ENCODE peak calls at places on chromosome 10, in six cellular contexts. One of them, this sample, is unnamed.

GRCh38 chr10:102713814-102714620 is at the start of gene ARL3:
- DNase-seq in sigmoid colon: peak; percentile 99
- DNase-seq in uterus: peak; percentile 97
- DNase-seq in lower lobe of right lung: peak; percentile 99
- DNase-seq in heart left ventricle: peak; percentile 99
- DNase-seq in endothelial cell of umbilical vein: peak; percentile 99
- DNase-seq in this sample: peak; percentile 100

GRCh38 chr10:1551636-1552338 is 185.5 kb downstream of the ADARB2 start:
- DNase-seq in sigmoid colon: peak; percentile 50
- DNase-seq in uterus: no peak
- DNase-seq in lower lobe of right lung: no peak
- DNase-seq in heart left ventricle: no peak
- DNase-seq in endothelial cell of umbilical vein: no peak
- DNase-seq in this sample: peak; percentile 63

GRCh38 chr10:15254808-15255655 is 86.5 kb upstream of the NMT2 start:
- DNase-seq in sigmoid colon: no peak
- DNase-seq in uterus: no peak
- DNase-seq in lower lobe of right lung: no peak
- DNase-seq in heart left ventricle: peak; percentile 38
- DNase-seq in endothelial cell of umbilical vein: no peak
- DNase-seq in this sample: no peak

GRCh38 chr10:43394868-43395267 is 14.1 kb downstream of the HNRNPF start:
- DNase-seq in sigmoid colon: peak; percentile 53
- DNase-seq in uterus: no peak
- DNase-seq in lower lobe of right lung: no peak
- DNase-seq in heart left ventricle: no peak
- DNase-seq in endothelial cell of umbilical vein: no peak
- DNase-seq in this sample: no peak

GRCh38 chr10:35876248-35876647 is 234.2 kb upstream of the FZD8 start:
- DNase-seq in sigmoid colon: no peak
- DNase-seq in uterus: no peak
- DNase-seq in lower lobe of right lung: no peak
- DNase-seq in heart left ventricle: no peak
- DNase-seq in endothelial cell of umbilical vein: no peak
- DNase-seq in this sample: no peak

GRCh38 chr10:74991435-74991834 is 120.0 kb upstream of the SAMD8 start:
- DNase-seq in sigmoid colon: no peak
- DNase-seq in uterus: no peak
- DNase-seq in lower lobe of right lung: no peak
- DNase-seq in heart left ventricle: no peak
- DNase-seq in endothelial cell of umbilical vein: no peak
- DNase-seq in this sample: no peak

GRCh38 chr10:33428706-33429105 is 94.2 kb upstream of the NRP1 start:
- DNase-seq in sigmoid colon: no peak
- DNase-seq in uterus: no peak
- DNase-seq in lower lobe of right lung: no peak
- DNase-seq in heart left ventricle: no peak
- DNase-seq in endothelial cell of umbilical vein: no peak
- DNase-seq in this sample: no peak

GRCh38 chr10:6091630-6092029 is 2.8 kb downstream of the RBM17 start:
- DNase-seq in sigmoid colon: no peak
- DNase-seq in uterus: no peak
- DNase-seq in lower lobe of right lung: no peak
- DNase-seq in heart left ventricle: no peak
- DNase-seq in endothelial cell of umbilical vein: peak; percentile 89
- DNase-seq in this sample: no peak

GRCh38 chr10:5645944-5646617 is 20.3 kb downstream of the ASB13 start:
- DNase-seq in sigmoid colon: no peak
- DNase-seq in uterus: no peak
- DNase-seq in lower lobe of right lung: no peak
- DNase-seq in heart left ventricle: no peak
- DNase-seq in endothelial cell of umbilical vein: no peak
- DNase-seq in this sample: no peak

GRCh38 chr10:101845903-101846302 is 2.3 kb upstream of the KCNIP2 start:
- DNase-seq in sigmoid colon: no peak
- DNase-seq in uterus: no peak
- DNase-seq in lower lobe of right lung: peak; percentile 15
- DNase-seq in heart left ventricle: no peak
- DNase-seq in endothelial cell of umbilical vein: no peak
- DNase-seq in this sample: no peak

GRCh38 chr10:58457761-58458616 is 54.7 kb upstream of the BICC1 start:
- DNase-seq in sigmoid colon: peak; percentile 90
- DNase-seq in uterus: peak; percentile 77
- DNase-seq in lower lobe of right lung: no peak
- DNase-seq in heart left ventricle: peak; percentile 66
- DNase-seq in endothelial cell of umbilical vein: no peak
- DNase-seq in this sample: no peak

GRCh38 chr10:34789993-34790506 is 25.0 kb downstream of the PARD3 start:
- DNase-seq in sigmoid colon: no peak
- DNase-seq in uterus: no peak
- DNase-seq in lower lobe of right lung: no peak
- DNase-seq in heart left ventricle: no peak
- DNase-seq in endothelial cell of umbilical vein: no peak
- DNase-seq in this sample: no peak

GRCh38 chr10:94785211-94785610 is 22.7 kb downstream of the CYP2C19 start:
- DNase-seq in sigmoid colon: no peak
- DNase-seq in uterus: no peak
- DNase-seq in lower lobe of right lung: no peak
- DNase-seq in heart left ventricle: no peak
- DNase-seq in endothelial cell of umbilical vein: no peak
- DNase-seq in this sample: no peak

DNA sequence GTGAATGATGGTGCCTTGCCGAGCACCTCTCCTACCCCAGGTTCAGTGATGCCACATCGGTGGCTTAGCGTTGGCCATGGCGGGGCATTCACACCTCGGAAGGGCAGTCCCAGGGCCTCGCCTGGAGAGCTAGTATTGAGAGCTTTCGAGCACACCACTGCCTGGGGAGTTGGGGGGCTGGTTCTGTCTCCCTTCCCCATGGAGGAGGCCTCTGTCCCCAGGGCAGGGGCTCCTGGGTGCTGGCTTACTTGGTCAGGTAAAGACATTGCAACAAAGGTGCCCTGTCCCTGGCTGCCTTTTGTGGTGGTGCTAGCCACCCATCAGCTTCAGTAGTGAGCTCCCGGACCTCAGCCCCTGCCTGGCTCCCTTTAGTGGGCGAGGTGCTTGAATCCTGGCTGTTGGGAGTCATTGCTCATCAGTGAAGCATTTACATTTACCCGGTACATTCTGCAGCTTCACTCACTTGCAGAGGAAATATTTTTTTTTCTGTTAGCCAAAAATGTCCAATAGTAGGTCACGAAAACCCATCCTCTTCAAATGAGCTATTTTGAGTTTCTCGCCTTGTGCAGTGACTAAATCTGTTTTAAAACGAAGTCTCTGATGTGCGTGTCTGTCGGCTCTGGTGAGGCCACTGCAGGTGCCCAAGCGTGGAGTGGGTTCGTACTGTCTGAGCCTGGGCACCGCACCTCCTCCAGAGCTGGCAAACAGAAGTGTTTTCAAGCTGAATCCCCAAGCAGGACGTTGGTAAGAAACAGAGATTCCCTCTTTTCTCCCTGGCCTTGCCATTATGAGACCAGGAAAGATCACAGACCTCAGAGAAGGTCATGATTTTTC is 95.5 kb downstream of the INPP5A start:
- DNase-seq in sigmoid colon: peak; percentile 73
- DNase-seq in uterus: no peak
- DNase-seq in lower lobe of right lung: peak; percentile 33
- DNase-seq in heart left ventricle: peak; percentile 27
- DNase-seq in endothelial cell of umbilical vein: no peak
- DNase-seq in this sample: peak; percentile 25
- TF ChIP-seq CTCF in sigmoid colon: no peak
- TF ChIP-seq CTCF in uterus: no peak
- TF ChIP-seq CTCF in lower lobe of right lung: no peak
- TF ChIP-seq CTCF in heart left ventricle: no peak
- TF ChIP-seq CTCF in endothelial cell of umbilical vein: no peak
- TF ChIP-seq CTCF in this sample: no peak

GRCh38 chr10:91556691-91557529 is 76.0 kb downstream of the PPP1R3C start:
- DNase-seq in sigmoid colon: no peak
- DNase-seq in uterus: no peak
- DNase-seq in lower lobe of right lung: no peak
- DNase-seq in heart left ventricle: no peak
- DNase-seq in endothelial cell of umbilical vein: no peak
- DNase-seq in this sample: no peak
- H3K27me3 ChIP-seq in sigmoid colon: no peaks in the 10 kb centered on the region
- H3K27me3 ChIP-seq in uterus: no peaks in the 10 kb centered on the region
- H3K27me3 ChIP-seq in lower lobe of right lung: no peaks in the 10 kb centered on the region
- H3K27me3 ChIP-seq in heart left ventricle: no peaks in the 10 kb centered on the region
- H3K27me3 ChIP-seq in endothelial cell of umbilical vein: no peaks in the 10 kb centered on the region
- H3K27me3 ChIP-seq in this sample: no peaks in the 10 kb centered on the region

DNA sequence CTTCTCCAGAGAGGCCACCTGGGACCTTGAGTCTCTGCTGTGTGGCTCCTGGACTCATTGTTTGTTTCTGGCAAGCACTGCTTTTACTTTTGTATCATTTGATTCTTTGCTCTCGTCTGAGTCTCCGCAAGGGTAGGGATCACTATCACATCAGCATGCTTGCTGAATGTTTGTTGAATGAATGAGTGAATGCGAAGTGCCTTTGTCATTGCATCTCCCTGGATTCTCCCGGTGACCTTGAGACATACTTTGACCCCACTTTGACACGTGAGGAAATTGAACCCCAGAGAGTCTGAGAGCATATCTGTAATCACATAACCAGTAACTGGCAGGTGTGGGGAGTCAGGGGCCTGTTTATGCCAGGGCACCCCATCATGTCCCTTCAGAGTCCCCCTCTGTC is 92.8 kb downstream of the ZMIZ1 start:
- DNase-seq in sigmoid colon: no peak
- DNase-seq in uterus: no peak
- DNase-seq in lower lobe of right lung: no peak
- DNase-seq in heart left ventricle: no peak
- DNase-seq in endothelial cell of umbilical vein: no peak
- DNase-seq in this sample: no peak
- TF ChIP-seq CTCF in sigmoid colon: no peak
- TF ChIP-seq CTCF in uterus: no peak
- TF ChIP-seq CTCF in lower lobe of right lung: no peak
- TF ChIP-seq CTCF in heart left ventricle: no peak
- TF ChIP-seq CTCF in endothelial cell of umbilical vein: no peak
- TF ChIP-seq CTCF in this sample: no peak

DNA sequence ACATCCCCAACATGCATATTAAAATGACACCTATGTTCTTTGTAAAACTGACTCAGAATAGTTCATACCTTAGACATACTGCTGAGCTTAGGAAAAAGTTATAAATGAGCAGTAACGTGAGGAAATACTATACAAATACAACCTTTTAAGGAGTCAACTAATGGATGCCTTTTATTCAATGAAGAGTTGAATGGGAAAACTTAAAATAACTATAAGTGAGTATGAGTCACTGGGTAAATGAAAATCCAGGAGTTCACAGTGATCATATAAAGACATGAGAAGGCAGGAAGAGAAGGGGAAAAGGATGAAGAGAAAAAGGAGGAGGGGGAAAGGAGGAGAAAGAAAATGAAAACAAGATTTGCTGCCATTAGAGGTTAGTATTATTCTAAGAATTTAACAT is 157.8 kb upstream of the PCDH15 start:
- DNase-seq in sigmoid colon: no peak
- DNase-seq in uterus: no peak
- DNase-seq in lower lobe of right lung: no peak
- DNase-seq in heart left ventricle: no peak
- DNase-seq in endothelial cell of umbilical vein: peak; percentile 5
- DNase-seq in this sample: no peak
- H3K27me3 ChIP-seq in sigmoid colon: no peaks in the 10 kb centered on the region
- H3K27me3 ChIP-seq in uterus: no peaks in the 10 kb centered on the region
- H3K27me3 ChIP-seq in lower lobe of right lung: no peaks in the 10 kb centered on the region
- H3K27me3 ChIP-seq in heart left ventricle: no peaks in the 10 kb centered on the region
- H3K27me3 ChIP-seq in endothelial cell of umbilical vein: no peaks in the 10 kb centered on the region
- H3K27me3 ChIP-seq in this sample: no peaks in the 10 kb centered on the region

DNA sequence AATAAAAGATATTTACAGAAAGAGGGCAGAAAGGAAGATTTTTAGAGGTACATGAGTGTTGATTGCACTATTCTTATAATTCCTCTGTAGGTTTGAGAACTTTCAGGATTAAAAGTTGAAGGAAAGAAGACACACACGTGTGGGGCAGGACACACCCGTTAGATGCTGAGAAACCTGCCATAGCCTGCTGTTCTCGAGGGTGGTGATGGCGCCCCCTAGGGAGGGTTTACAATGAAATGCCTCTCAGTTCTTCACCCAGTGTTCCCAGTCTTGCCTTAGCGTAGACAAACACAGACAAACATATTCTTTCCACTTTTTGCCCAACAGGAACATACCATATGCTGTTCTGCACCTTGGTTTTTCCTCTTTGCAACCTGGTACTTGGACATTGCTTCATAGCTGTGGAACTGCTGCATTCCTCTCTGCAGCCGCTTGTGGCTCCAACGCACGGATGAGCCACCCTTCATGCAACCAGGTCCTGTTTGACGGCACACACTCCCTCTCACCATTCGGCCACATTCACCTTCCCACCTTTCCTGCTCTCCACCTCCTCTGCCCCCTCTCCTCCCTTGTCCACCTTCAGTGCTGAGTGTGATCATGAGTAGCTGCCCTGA is 23.3 kb upstream of the HSPA12A start:
- DNase-seq in sigmoid colon: peak; percentile 65
- DNase-seq in uterus: no peak
- DNase-seq in lower lobe of right lung: no peak
- DNase-seq in heart left ventricle: no peak
- DNase-seq in endothelial cell of umbilical vein: peak; percentile 8
- DNase-seq in this sample: no peak
- TF ChIP-seq CTCF in sigmoid colon: peak; percentile 21
- TF ChIP-seq CTCF in uterus: no peak
- TF ChIP-seq CTCF in lower lobe of right lung: peak; percentile 27
- TF ChIP-seq CTCF in heart left ventricle: peak; percentile 6
- TF ChIP-seq CTCF in endothelial cell of umbilical vein: peak; percentile 19
- TF ChIP-seq CTCF in this sample: peak; percentile 26

DNA sequence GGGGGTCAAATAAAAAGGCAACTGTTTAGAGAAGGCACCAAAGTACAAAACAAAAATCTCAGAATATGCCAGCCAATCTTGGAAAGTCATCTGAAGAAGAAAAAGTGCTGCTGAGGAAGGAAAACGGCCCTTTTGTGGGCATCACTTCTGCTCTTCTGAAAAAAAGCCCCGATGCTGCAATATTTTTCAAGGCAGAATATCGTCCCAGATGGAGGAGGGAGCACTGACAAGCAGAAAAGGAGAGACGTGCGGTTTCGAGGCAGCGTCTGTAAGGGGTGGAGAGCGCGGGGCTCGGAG is 959 bp upstream of the ATRNL1 start:
- DNase-seq in sigmoid colon: no peak
- DNase-seq in uterus: no peak
- DNase-seq in lower lobe of right lung: no peak
- DNase-seq in heart left ventricle: no peak
- DNase-seq in endothelial cell of umbilical vein: no peak
- DNase-seq in this sample: no peak
- H3K27me3 ChIP-seq in sigmoid colon: peaks cover 14% of the 10 kb centered on the region
- H3K27me3 ChIP-seq in uterus: no peaks in the 10 kb centered on the region
- H3K27me3 ChIP-seq in lower lobe of right lung: peaks cover 39% of the 10 kb centered on the region
- H3K27me3 ChIP-seq in heart left ventricle: peaks cover 10% of the 10 kb centered on the region
- H3K27me3 ChIP-seq in endothelial cell of umbilical vein: peaks cover 58% of the 10 kb centered on the region
- H3K27me3 ChIP-seq in this sample: peaks cover 76% of the 10 kb centered on the region

DNA sequence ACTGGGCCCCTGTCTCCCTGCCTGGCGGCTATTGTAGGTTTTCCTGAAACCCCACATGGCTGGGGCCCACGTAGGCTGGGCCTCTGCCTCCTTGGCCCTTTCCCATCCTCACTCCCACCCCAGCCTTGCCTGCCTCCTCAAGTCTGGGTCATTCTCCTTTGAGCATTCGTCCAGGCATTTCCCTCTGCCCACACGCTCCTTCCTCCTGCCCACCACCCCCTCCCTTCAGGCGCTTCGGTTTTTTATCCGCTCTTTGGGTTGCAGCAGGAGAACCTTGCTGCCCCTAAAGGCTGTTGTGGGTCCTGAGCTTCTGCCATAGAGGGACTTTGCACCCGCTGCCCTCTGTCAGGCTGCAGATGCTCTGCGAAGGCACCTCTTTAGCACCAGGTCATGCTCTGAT is 9.3 kb downstream of the COL13A1 start:
- DNase-seq in sigmoid colon: no peak
- DNase-seq in uterus: no peak
- DNase-seq in lower lobe of right lung: no peak
- DNase-seq in heart left ventricle: no peak
- DNase-seq in endothelial cell of umbilical vein: peak; percentile 19
- DNase-seq in this sample: no peak
- TF ChIP-seq CTCF in sigmoid colon: no peak
- TF ChIP-seq CTCF in uterus: no peak
- TF ChIP-seq CTCF in lower lobe of right lung: no peak
- TF ChIP-seq CTCF in heart left ventricle: no peak
- TF ChIP-seq CTCF in endothelial cell of umbilical vein: no peak
- TF ChIP-seq CTCF in this sample: no peak

This sample was measured in left lung.